ENCODE peak calls at places on chromosomes 2 and 18, in six cellular contexts. Y, H, T, O, M and K are unnamed samples.

GRCh38 chr2:24702800-24703199 is 90.4 kb downstream of the PTRHD1 start:
- DNase-seq in Y (no peak), H (no peak), T (no peak), O (peak; percentile 62), M (no peak), K (no peak)

GRCh38 chr2:148596033-148596432 is 48.5 kb upstream of the EPC2 start:
- DNase-seq in Y (no peak), H (no peak), T (no peak), O (no peak), M (no peak), K (no peak)

GRCh38 chr2:95799892-95800291 is 191.7 kb downstream of the ANKRD36C start:
- DNase-seq in Y (no peak), H (no peak), T (no peak), O (no peak), M (no peak), K (no peak)

GRCh38 chr2:238239552-238239871 is 326 bp downstream of the HES6 start:
- DNase-seq in Y (peak; percentile 29), H (peak; percentile 59), T (no peak), O (no peak), M (no peak), K (no peak)

GRCh38 chr2:203225423-203226039 is 13.3 kb upstream of the CYP20A1 start:
- DNase-seq in Y (peak; percentile 12), H (peak; percentile 17), T (no peak), O (peak; percentile 13), M (no peak), K (no peak)

GRCh38 chr18:24987271-24987932 is 364.6 kb downstream of the ZNF521 start:
- DNase-seq in Y (no peak), H (peak; percentile 27), T (no peak), O (no peak), M (no peak), K (no peak)

GRCh38 chr2:27716301-27717069 is 52.8 kb downstream of the SLC4A1AP start:
- DNase-seq in Y (no peak), H (no peak), T (no peak), O (no peak), M (no peak), K (no peak)

GRCh38 chr2:240916571-240917008 is 10.5 kb downstream of the CROCC2 start:
- DNase-seq in Y (no peak), H (peak; percentile 79), T (no peak), O (no peak), M (no peak), K (no peak)

GRCh38 chr18:9366126-9366714 is 31.6 kb downstream of the TWSG1 start:
- DNase-seq in Y (no peak), H (peak; percentile 61), T (no peak), O (no peak), M (no peak), K (no peak)

GRCh38 chr2:47211497-47212011 is 56.4 kb upstream of the STPG4 start:
- DNase-seq in Y (no peak), H (no peak), T (no peak), O (no peak), M (no peak), K (no peak)

GRCh38 chr2:85516649-85517389 is 22.1 kb upstream of the MAT2A start:
- DNase-seq in Y (no peak), H (peak; percentile 58), T (no peak), O (no peak), M (no peak), K (no peak)

GRCh38 chr2:240368746-240369724 is 66.4 kb upstream of the GPC1 start:
- DNase-seq in Y (no peak), H (no peak), T (no peak), O (no peak), M (no peak), K (no peak)

GRCh38 chr2:26849056-26850001 is 1.4 kb downstream of the DPYSL5 start:
- DNase-seq in Y (no peak), H (peak; percentile 11), T (peak; percentile 23), O (no peak), M (peak; percentile 21), K (no peak)

GRCh38 chr18:50008306-50008705 is 186.6 kb downstream of the MYO5B start:
- DNase-seq in Y (no peak), H (no peak), T (no peak), O (no peak), M (no peak), K (no peak)

GRCh38 chr2:121000804-121001203 is 265.1 kb downstream of the GLI2 start:
- DNase-seq in Y (no peak), H (no peak), T (no peak), O (no peak), M (no peak), K (no peak)

GRCh38 chr2:114926303-114926702 is 483.9 kb downstream of the DPP10 start:
- DNase-seq in Y (no peak), H (no peak), T (no peak), O (no peak), M (no peak), K (no peak)

GRCh38 chr2:33298233-33298632 is 178.2 kb upstream of the RASGRP3 start:
- DNase-seq in Y (no peak), H (no peak), T (no peak), O (peak; percentile 32), M (no peak), K (no peak)

GRCh38 chr2:178279142-178279541 is 84.8 kb downstream of the OSBPL6 start:
- DNase-seq in Y (no peak), H (peak; percentile 20), T (no peak), O (peak; percentile 85), M (no peak), K (no peak)

GRCh38 chr2:46434851-46435273 is 44.5 kb upstream of the TMEM247 start:
- DNase-seq in Y (no peak), H (no peak), T (no peak), O (peak; percentile 14), M (no peak), K (no peak)

GRCh38 chr18:6891788-6892187 is 162.3 kb downstream of the ARHGAP28 start:
- DNase-seq in Y (no peak), H (no peak), T (no peak), O (no peak), M (no peak), K (no peak)

GRCh38 chr2:149164296-149164695 is 125.8 kb downstream of the LYPD6B start:
- DNase-seq in Y (no peak), H (no peak), T (no peak), O (no peak), M (no peak), K (no peak)

GRCh38 chr2:144324446-144325045 is 195.4 kb downstream of the ZEB2 start:
- DNase-seq in Y (no peak), H (no peak), T (no peak), O (no peak), M (no peak), K (no peak)

GRCh38 chr2:167715932-167716331 is 531.5 kb downstream of the STK39 start:
- DNase-seq in Y (no peak), H (no peak), T (no peak), O (no peak), M (no peak), K (no peak)

GRCh38 chr18:27564066-27564465 is 379.0 kb upstream of the CHST9 start:
- DNase-seq in Y (no peak), H (no peak), T (no peak), O (no peak), M (no peak), K (no peak)

GRCh38 chr2:30693821-30694281 is 113.4 kb downstream of the CAPN13 start:
- DNase-seq in Y (no peak), H (no peak), T (no peak), O (no peak), M (no peak), K (no peak)